ENCODE peak calls at places on chromosomes 12 and 14, in four cellular contexts. V is mammary epithelial cell, G is T47D, J is Caki2. Z is an unnamed sample.

GRCh38 chr12:87848248-87848868 is 180.8 kb downstream of the C12orf50 start:
- DNase-seq in V (peak; percentile 48), G (peak; percentile 83), J (peak; percentile 85), Z (no peak)

GRCh38 chr12:31524791-31525495 is 66.0 kb downstream of the DENND5B start:
- DNase-seq in V (peak; percentile 90), G (no peak), J (peak; percentile 50), Z (no peak)

GRCh38 chr12:51832708-51833107 is 15.8 kb downstream of the FIGNL2 start:
- DNase-seq in V (no peak), G (no peak), J (no peak), Z (no peak)

GRCh38 chr14:69780952-69781351 is 14.0 kb downstream of the SRSF5 start:
- DNase-seq in V (no peak), G (no peak), J (no peak), Z (no peak)

GRCh38 chr14:105389976-105390848 is 8.1 kb upstream of the TEX22 start:
- DNase-seq in V (no peak), G (no peak), J (no peak), Z (no peak)

GRCh38 chr12:44774815-44775411 is 101.2 kb downstream of the NELL2 start:
- DNase-seq in V (peak; percentile 15), G (peak; percentile 38), J (no peak), Z (peak; percentile 27)

GRCh38 chr12:119624971-119625370 is 31.4 kb downstream of the TMEM233 start:
- DNase-seq in V (peak; percentile 29), G (no peak), J (no peak), Z (no peak)

GRCh38 chr14:59455411-59455810 is 9.8 kb downstream of the GPR135 start:
- DNase-seq in V (no peak), G (no peak), J (no peak), Z (no peak)

GRCh38 chr12:3304436-3305135 is 186.4 kb upstream of the PRMT8 start:
- DNase-seq in V (peak; percentile 97), G (no peak), J (peak; percentile 91), Z (no peak)

GRCh38 chr12:42916143-42916542 is 326.6 kb upstream of the PRICKLE1 start:
- DNase-seq in V (no peak), G (no peak), J (peak; percentile 86), Z (no peak)

GRCh38 chr12:110170535-110171185 is 46.5 kb downstream of the IFT81 start:
- DNase-seq in V (no peak), G (no peak), J (no peak), Z (no peak)

Z was measured in left ventricle myocardium superior.